ENCODE peak calls at places on chromosomes 7 and 10, in ten cellular contexts. I, Y, H, C, V, J, D, S, O and K are unnamed samples.

GRCh38 chr10:91613411-91614253 is 19.2 kb downstream of the PPP1R3C start:
- DNase-seq in I (peak; percentile 47), Y (no peak), H (no peak), C (no peak), V (peak; percentile 91), J (no peak), D (no peak), S (no peak), O (peak; percentile 100), K (no peak)

GRCh38 chr7:128867241-128867640 is 4.6 kb downstream of the ATP6V1F start:
- DNase-seq in I (no peak), Y (no peak), H (no peak), C (no peak), V (no peak), J (no peak), D (no peak), S (no peak), O (no peak), K (no peak)

GRCh38 chr7:68235937-68236336 is 1239.3 kb downstream of the TYW1 start:
- DNase-seq in I (no peak), Y (no peak), H (no peak), C (no peak), V (no peak), J (no peak), D (no peak), S (no peak), O (no peak), K (no peak)

GRCh38 chr10:96613565-96613964 is 26.8 kb upstream of the TM9SF3 start:
- DNase-seq in I (no peak), Y (no peak), H (no peak), C (no peak), V (no peak), J (no peak), D (no peak), S (no peak), O (no peak), K (no peak)

GRCh38 chr7:19701471-19701870 is 7.4 kb downstream of the POLR1F start:
- DNase-seq in I (no peak), Y (no peak), H (no peak), C (no peak), V (no peak), J (no peak), D (no peak), S (no peak), O (no peak), K (no peak)

GRCh38 chr7:28346972-28347371 is 65.3 kb upstream of the CREB5 start:
- DNase-seq in I (no peak), Y (no peak), H (no peak), C (no peak), V (no peak), J (no peak), D (no peak), S (no peak), O (peak; percentile 14), K (no peak)

GRCh38 chr10:86969421-86970041 is 1.2 kb downstream of the ADIRF start:
- DNase-seq in I (no peak), Y (no peak), H (no peak), C (no peak), V (no peak), J (peak; percentile 45), D (no peak), S (no peak), O (no peak), K (no peak)

GRCh38 chr10:63712717-63713115 is 191.5 kb downstream of the REEP3 start:
- DNase-seq in I (no peak), Y (no peak), H (no peak), C (no peak), V (no peak), J (no peak), D (no peak), S (no peak), O (no peak), K (no peak)